ENCODE peak calls at places on chromosomes 4 and X, in seven cellular contexts. One of them, this sample, is unnamed.

GRCh38 chrX:136487647-136488046 is at the start of gene BRS3:
- DNase-seq in NCI-H1930: no peak
- DNase-seq in nucleus accumbens: no peak
- DNase-seq in NCI-H345: no peak
- DNase-seq in T-cell: no peak
- DNase-seq in activated CD8-positive, alpha-beta memory T cell treated with anti-CD3 and anti-CD28 coated beads for 48 hours: no peak
- DNase-seq in thyroid gland: no peak
- DNase-seq in this sample: no peak

GRCh38 chrX:153641575-153642312 is 5.3 kb upstream of the DUSP9 start:
- DNase-seq in NCI-H1930: no peak
- DNase-seq in nucleus accumbens: no peak
- DNase-seq in NCI-H345: no peak
- DNase-seq in T-cell: no peak
- DNase-seq in activated CD8-positive, alpha-beta memory T cell treated with anti-CD3 and anti-CD28 coated beads for 48 hours: no peak
- DNase-seq in thyroid gland: no peak
- DNase-seq in this sample: no peak

GRCh38 chr4:44916406-44916805 is 190.1 kb upstream of the GNPDA2 start:
- DNase-seq in NCI-H1930: no peak
- DNase-seq in nucleus accumbens: no peak
- DNase-seq in NCI-H345: no peak
- DNase-seq in T-cell: no peak
- DNase-seq in activated CD8-positive, alpha-beta memory T cell treated with anti-CD3 and anti-CD28 coated beads for 48 hours: no peak
- DNase-seq in thyroid gland: no peak
- DNase-seq in this sample: no peak

GRCh38 chr4:77194989-77195388 is 38.0 kb downstream of the CCNG2 start:
- DNase-seq in NCI-H1930: no peak
- DNase-seq in nucleus accumbens: no peak
- DNase-seq in NCI-H345: no peak
- DNase-seq in T-cell: no peak
- DNase-seq in activated CD8-positive, alpha-beta memory T cell treated with anti-CD3 and anti-CD28 coated beads for 48 hours: no peak
- DNase-seq in thyroid gland: no peak
- DNase-seq in this sample: no peak

GRCh38 chrX:49987651-49988050 is 65.3 kb downstream of the CLCN5 start:
- DNase-seq in NCI-H1930: no peak
- DNase-seq in nucleus accumbens: no peak
- DNase-seq in NCI-H345: no peak
- DNase-seq in T-cell: no peak
- DNase-seq in activated CD8-positive, alpha-beta memory T cell treated with anti-CD3 and anti-CD28 coated beads for 48 hours: no peak
- DNase-seq in thyroid gland: no peak
- DNase-seq in this sample: no peak

GRCh38 chr4:1136028-1136427 is 22.7 kb upstream of the RNF212 start:
- DNase-seq in NCI-H1930: no peak
- DNase-seq in nucleus accumbens: no peak
- DNase-seq in NCI-H345: no peak
- DNase-seq in T-cell: peak; percentile 23
- DNase-seq in activated CD8-positive, alpha-beta memory T cell treated with anti-CD3 and anti-CD28 coated beads for 48 hours: no peak
- DNase-seq in thyroid gland: no peak
- DNase-seq in this sample: no peak

GRCh38 chrX:77293331-77293995 is 153.7 kb upstream of the FGF16 start:
- DNase-seq in NCI-H1930: no peak
- DNase-seq in nucleus accumbens: no peak
- DNase-seq in NCI-H345: no peak
- DNase-seq in T-cell: no peak
- DNase-seq in activated CD8-positive, alpha-beta memory T cell treated with anti-CD3 and anti-CD28 coated beads for 48 hours: no peak
- DNase-seq in thyroid gland: no peak
- DNase-seq in this sample: no peak

GRCh38 chr4:5574386-5574785 is 134.0 kb downstream of the EVC2 start:
- DNase-seq in NCI-H1930: no peak
- DNase-seq in nucleus accumbens: no peak
- DNase-seq in NCI-H345: no peak
- DNase-seq in T-cell: no peak
- DNase-seq in activated CD8-positive, alpha-beta memory T cell treated with anti-CD3 and anti-CD28 coated beads for 48 hours: no peak
- DNase-seq in thyroid gland: no peak
- DNase-seq in this sample: no peak

GRCh38 chr4:120749445-120750151 is 172.9 kb downstream of the PRDM5 start:
- DNase-seq in NCI-H1930: no peak
- DNase-seq in nucleus accumbens: no peak
- DNase-seq in NCI-H345: peak; percentile 92
- DNase-seq in T-cell: peak; percentile 3
- DNase-seq in activated CD8-positive, alpha-beta memory T cell treated with anti-CD3 and anti-CD28 coated beads for 48 hours: no peak
- DNase-seq in thyroid gland: no peak
- DNase-seq in this sample: peak; percentile 65

GRCh38 chr4:108303488-108304177 is 134.9 kb upstream of the LEF1 start:
- DNase-seq in NCI-H1930: no peak
- DNase-seq in nucleus accumbens: no peak
- DNase-seq in NCI-H345: no peak
- DNase-seq in T-cell: no peak
- DNase-seq in activated CD8-positive, alpha-beta memory T cell treated with anti-CD3 and anti-CD28 coated beads for 48 hours: no peak
- DNase-seq in thyroid gland: no peak
- DNase-seq in this sample: no peak

GRCh38 chrX:154373340-154374306 is 811 bp downstream of the FLNA start:
- DNase-seq in NCI-H1930: peak; percentile 69
- DNase-seq in nucleus accumbens: peak; percentile 66
- DNase-seq in NCI-H345: peak; percentile 72
- DNase-seq in T-cell: no peak
- DNase-seq in activated CD8-positive, alpha-beta memory T cell treated with anti-CD3 and anti-CD28 coated beads for 48 hours: no peak
- DNase-seq in thyroid gland: peak; percentile 71
- DNase-seq in this sample: no peak

GRCh38 chr4:173538903-173539445 is 8.9 kb upstream of the HAND2 start:
- DNase-seq in NCI-H1930: no peak
- DNase-seq in nucleus accumbens: no peak
- DNase-seq in NCI-H345: no peak
- DNase-seq in T-cell: no peak
- DNase-seq in activated CD8-positive, alpha-beta memory T cell treated with anti-CD3 and anti-CD28 coated beads for 48 hours: no peak
- DNase-seq in thyroid gland: no peak
- DNase-seq in this sample: no peak

GRCh38 chr4:183485411-183486160 is 19.3 kb upstream of the ING2 start:
- DNase-seq in NCI-H1930: no peak
- DNase-seq in nucleus accumbens: no peak
- DNase-seq in NCI-H345: no peak
- DNase-seq in T-cell: no peak
- DNase-seq in activated CD8-positive, alpha-beta memory T cell treated with anti-CD3 and anti-CD28 coated beads for 48 hours: no peak
- DNase-seq in thyroid gland: no peak
- DNase-seq in this sample: no peak

GRCh38 chrX:39491548-39492297 is 606.0 kb downstream of the BCOR start:
- DNase-seq in NCI-H1930: no peak
- DNase-seq in nucleus accumbens: no peak
- DNase-seq in NCI-H345: no peak
- DNase-seq in T-cell: peak; percentile 62
- DNase-seq in activated CD8-positive, alpha-beta memory T cell treated with anti-CD3 and anti-CD28 coated beads for 48 hours: no peak
- DNase-seq in thyroid gland: no peak
- DNase-seq in this sample: no peak

GRCh38 chr4:156169011-156169410 is 215.3 kb upstream of the CTSO start:
- DNase-seq in NCI-H1930: no peak
- DNase-seq in nucleus accumbens: no peak
- DNase-seq in NCI-H345: no peak
- DNase-seq in T-cell: no peak
- DNase-seq in activated CD8-positive, alpha-beta memory T cell treated with anti-CD3 and anti-CD28 coated beads for 48 hours: no peak
- DNase-seq in thyroid gland: peak; percentile 12
- DNase-seq in this sample: no peak

GRCh38 chr4:45072981-45073380 is 346.6 kb upstream of the GNPDA2 start:
- DNase-seq in NCI-H1930: no peak
- DNase-seq in nucleus accumbens: no peak
- DNase-seq in NCI-H345: no peak
- DNase-seq in T-cell: no peak
- DNase-seq in activated CD8-positive, alpha-beta memory T cell treated with anti-CD3 and anti-CD28 coated beads for 48 hours: no peak
- DNase-seq in thyroid gland: no peak
- DNase-seq in this sample: no peak

GRCh38 chrX:131816551-131817136 is 206.5 kb upstream of the STK26 start:
- DNase-seq in NCI-H1930: no peak
- DNase-seq in nucleus accumbens: peak; percentile 38
- DNase-seq in NCI-H345: peak; percentile 63
- DNase-seq in T-cell: peak; percentile 89
- DNase-seq in activated CD8-positive, alpha-beta memory T cell treated with anti-CD3 and anti-CD28 coated beads for 48 hours: no peak
- DNase-seq in thyroid gland: no peak
- DNase-seq in this sample: peak; percentile 14

GRCh38 chr4:84841435-84841834 is 125.1 kb downstream of the WDFY3 start:
- DNase-seq in NCI-H1930: no peak
- DNase-seq in nucleus accumbens: no peak
- DNase-seq in NCI-H345: no peak
- DNase-seq in T-cell: no peak
- DNase-seq in activated CD8-positive, alpha-beta memory T cell treated with anti-CD3 and anti-CD28 coated beads for 48 hours: no peak
- DNase-seq in thyroid gland: no peak
- DNase-seq in this sample: no peak

GRCh38 chrX:126824596-126824995 is 5.1 kb downstream of the PRR32 start:
- DNase-seq in NCI-H1930: no peak
- DNase-seq in nucleus accumbens: no peak
- DNase-seq in NCI-H345: no peak
- DNase-seq in T-cell: no peak
- DNase-seq in activated CD8-positive, alpha-beta memory T cell treated with anti-CD3 and anti-CD28 coated beads for 48 hours: no peak
- DNase-seq in thyroid gland: no peak
- DNase-seq in this sample: no peak

GRCh38 chr4:96170198-96170597 is 330.3 kb downstream of the PDHA2 start:
- DNase-seq in NCI-H1930: peak; percentile 57
- DNase-seq in nucleus accumbens: no peak
- DNase-seq in NCI-H345: no peak
- DNase-seq in T-cell: no peak
- DNase-seq in activated CD8-positive, alpha-beta memory T cell treated with anti-CD3 and anti-CD28 coated beads for 48 hours: no peak
- DNase-seq in thyroid gland: no peak
- DNase-seq in this sample: no peak

GRCh38 chr4:27009539-27009938 is 148.9 kb downstream of the STIM2 start:
- DNase-seq in NCI-H1930: no peak
- DNase-seq in nucleus accumbens: no peak
- DNase-seq in NCI-H345: no peak
- DNase-seq in T-cell: no peak
- DNase-seq in activated CD8-positive, alpha-beta memory T cell treated with anti-CD3 and anti-CD28 coated beads for 48 hours: no peak
- DNase-seq in thyroid gland: no peak
- DNase-seq in this sample: no peak

GRCh38 chrX:134849390-134849789 is 141.4 kb upstream of the SMIM10 start:
- DNase-seq in NCI-H1930: no peak
- DNase-seq in nucleus accumbens: no peak
- DNase-seq in NCI-H345: no peak
- DNase-seq in T-cell: no peak
- DNase-seq in activated CD8-positive, alpha-beta memory T cell treated with anti-CD3 and anti-CD28 coated beads for 48 hours: no peak
- DNase-seq in thyroid gland: no peak
- DNase-seq in this sample: no peak

GRCh38 chr4:124199185-124199584 is 513.3 kb downstream of the ANKRD50 start:
- DNase-seq in NCI-H1930: no peak
- DNase-seq in nucleus accumbens: no peak
- DNase-seq in NCI-H345: no peak
- DNase-seq in T-cell: no peak
- DNase-seq in activated CD8-positive, alpha-beta memory T cell treated with anti-CD3 and anti-CD28 coated beads for 48 hours: no peak
- DNase-seq in thyroid gland: no peak
- DNase-seq in this sample: no peak

GRCh38 chr4:37471971-37472370 is 214.2 kb downstream of the RELL1 start:
- DNase-seq in NCI-H1930: no peak
- DNase-seq in nucleus accumbens: no peak
- DNase-seq in NCI-H345: no peak
- DNase-seq in T-cell: no peak
- DNase-seq in activated CD8-positive, alpha-beta memory T cell treated with anti-CD3 and anti-CD28 coated beads for 48 hours: no peak
- DNase-seq in thyroid gland: no peak
- DNase-seq in this sample: no peak

GRCh38 chr4:10461850-10462400 is 4.7 kb upstream of the ZNF518B start:
- DNase-seq in NCI-H1930: no peak
- DNase-seq in nucleus accumbens: no peak
- DNase-seq in NCI-H345: no peak
- DNase-seq in T-cell: no peak
- DNase-seq in activated CD8-positive, alpha-beta memory T cell treated with anti-CD3 and anti-CD28 coated beads for 48 hours: no peak
- DNase-seq in thyroid gland: no peak
- DNase-seq in this sample: no peak

GRCh38 chr4:154039435-154040061 is 250.7 kb upstream of the SFRP2 start:
- DNase-seq in NCI-H1930: no peak
- DNase-seq in nucleus accumbens: no peak
- DNase-seq in NCI-H345: no peak
- DNase-seq in T-cell: no peak
- DNase-seq in activated CD8-positive, alpha-beta memory T cell treated with anti-CD3 and anti-CD28 coated beads for 48 hours: no peak
- DNase-seq in thyroid gland: no peak
- DNase-seq in this sample: no peak

GRCh38 chr4:14168919-14169318 is 541.4 kb upstream of the BOD1L1 start:
- DNase-seq in NCI-H1930: no peak
- DNase-seq in nucleus accumbens: no peak
- DNase-seq in NCI-H345: peak; percentile 56
- DNase-seq in T-cell: no peak
- DNase-seq in activated CD8-positive, alpha-beta memory T cell treated with anti-CD3 and anti-CD28 coated beads for 48 hours: no peak
- DNase-seq in thyroid gland: peak; percentile 45
- DNase-seq in this sample: no peak

GRCh38 chrX:129984196-129984962 is 1.9 kb downstream of the BCORL1 start:
- DNase-seq in NCI-H1930: no peak
- DNase-seq in nucleus accumbens: no peak
- DNase-seq in NCI-H345: peak; percentile 32
- DNase-seq in T-cell: peak; percentile 25
- DNase-seq in activated CD8-positive, alpha-beta memory T cell treated with anti-CD3 and anti-CD28 coated beads for 48 hours: no peak
- DNase-seq in thyroid gland: peak; percentile 40
- DNase-seq in this sample: no peak

GRCh38 chr4:137823007-137823406 is 290.7 kb upstream of the PCDH18 start:
- DNase-seq in NCI-H1930: no peak
- DNase-seq in nucleus accumbens: no peak
- DNase-seq in NCI-H345: no peak
- DNase-seq in T-cell: no peak
- DNase-seq in activated CD8-positive, alpha-beta memory T cell treated with anti-CD3 and anti-CD28 coated beads for 48 hours: no peak
- DNase-seq in thyroid gland: no peak
- DNase-seq in this sample: no peak

GRCh38 chr4:112523764-112524505 is 8.0 kb upstream of the NEUROG2 start:
- DNase-seq in NCI-H1930: peak; percentile 67
- DNase-seq in nucleus accumbens: no peak
- DNase-seq in NCI-H345: peak; percentile 58
- DNase-seq in T-cell: peak; percentile 73
- DNase-seq in activated CD8-positive, alpha-beta memory T cell treated with anti-CD3 and anti-CD28 coated beads for 48 hours: peak; percentile 70
- DNase-seq in thyroid gland: peak; percentile 54
- DNase-seq in this sample: peak; percentile 32

GRCh38 chr4:87543835-87544461 is 14.8 kb upstream of the SPARCL1 start:
- DNase-seq in NCI-H1930: no peak
- DNase-seq in nucleus accumbens: no peak
- DNase-seq in NCI-H345: no peak
- DNase-seq in T-cell: no peak
- DNase-seq in activated CD8-positive, alpha-beta memory T cell treated with anti-CD3 and anti-CD28 coated beads for 48 hours: no peak
- DNase-seq in thyroid gland: no peak
- DNase-seq in this sample: no peak

GRCh38 chrX:1398431-1399340 is 6.8 kb upstream of the SLC25A6 start:
- DNase-seq in NCI-H1930: no peak
- DNase-seq in nucleus accumbens: no peak
- DNase-seq in NCI-H345: no peak
- DNase-seq in T-cell: no peak
- DNase-seq in activated CD8-positive, alpha-beta memory T cell treated with anti-CD3 and anti-CD28 coated beads for 48 hours: no peak
- DNase-seq in thyroid gland: peak; percentile 1
- DNase-seq in this sample: no peak

GRCh38 chr4:7288751-7289523 is 96.6 kb downstream of the SORCS2 start:
- DNase-seq in NCI-H1930: no peak
- DNase-seq in nucleus accumbens: no peak
- DNase-seq in NCI-H345: no peak
- DNase-seq in T-cell: no peak
- DNase-seq in activated CD8-positive, alpha-beta memory T cell treated with anti-CD3 and anti-CD28 coated beads for 48 hours: no peak
- DNase-seq in thyroid gland: no peak
- DNase-seq in this sample: no peak

GRCh38 chr4:88418411-88418810 is 38.5 kb upstream of the HERC5 start:
- DNase-seq in NCI-H1930: no peak
- DNase-seq in nucleus accumbens: no peak
- DNase-seq in NCI-H345: no peak
- DNase-seq in T-cell: no peak
- DNase-seq in activated CD8-positive, alpha-beta memory T cell treated with anti-CD3 and anti-CD28 coated beads for 48 hours: no peak
- DNase-seq in thyroid gland: peak; percentile 12
- DNase-seq in this sample: no peak

GRCh38 chr4:84952776-84953175 is 13.7 kb downstream of the WDFY3 start:
- DNase-seq in NCI-H1930: no peak
- DNase-seq in nucleus accumbens: no peak
- DNase-seq in NCI-H345: no peak
- DNase-seq in T-cell: no peak
- DNase-seq in activated CD8-positive, alpha-beta memory T cell treated with anti-CD3 and anti-CD28 coated beads for 48 hours: no peak
- DNase-seq in thyroid gland: no peak
- DNase-seq in this sample: no peak

This sample was measured in NCI-H187 treated with DMSO at 0.1 percent for 48 hours.